ENCODE peak calls at places on chromosomes 16 and 17, in seven cellular contexts. M is colonic mucosa, P is cardiac muscle cell, W is AG04450, Q is MM.1S, T is left ventricle myocardium inferior, U is uterus. X is an unnamed sample. For H3K9me3, the result is how much of the 10 kb centered on the place peaks cover.

GRCh38 chr16:47072158-47072557 is 71.6 kb downstream of the NETO2 start:
- DNase-seq in W (no peak), P (no peak), Q (no peak), T (no peak), M (no peak), U (no peak), X (no peak)

GRCh38 chr16:27984121-27984520 is 79.4 kb downstream of the GSG1L start:
- DNase-seq in W (no peak), U (no peak), P (no peak), M (no peak), Q (no peak), T (no peak), X (no peak)

GRCh38 chr17:35801583-35802224 is 6.3 kb upstream of the MMP28 start:
- DNase-seq in T (peak), P (peak), W (no peak), Q (no peak), U (peak), M (peak), X (peak)

GRCh38 chr17:42313389-42313772 is 25.1 kb downstream of the STAT5A start:
- DNase-seq in P (no peak), M (no peak), W (no peak), U (no peak), T (no peak), Q (no peak), X (no peak)

GRCh38 chr17:45222994-45223540 is 1.4 kb downstream of the FMNL1 start:
- DNase-seq in P (no peak), W (no peak), Q (peak), M (peak), T (no peak), U (no peak), X (no peak)

GRCh38 chr17:79201536-79202227 is 127.1 kb downstream of the ENGASE start:
- DNase-seq in W (no peak), T (no peak), P (no peak), Q (no peak), U (no peak), M (no peak), X (no peak)

GRCh38 chr17:73384926-73385325 is 73.1 kb upstream of the CDC42EP4 start:
- DNase-seq in M (no peak), P (no peak), T (no peak), W (no peak), U (no peak), Q (no peak), X (no peak)

GRCh38 chr17:152860-153420 is 15.6 kb downstream of the SCGB1C2 start:
- DNase-seq in T (peak), M (no peak), P (no peak), Q (no peak), U (no peak), W (no peak), X (peak)

GRCh38 chr16:85438981-85439639 is 174.0 kb upstream of the GSE1 start:
- DNase-seq in U (no peak), T (no peak), P (no peak), Q (no peak), W (no peak), M (no peak), X (no peak)

GRCh38 chr17:68134046-68134637 is 98.6 kb downstream of the KPNA2 start:
- DNase-seq in M (no peak), Q (no peak), T (no peak), P (no peak), W (no peak), U (no peak), X (no peak)

GRCh38 chr17:8556074-8556473 is 74.5 kb downstream of the MYH10 start:
- DNase-seq in T (no peak), M (no peak), P (no peak), W (no peak), U (no peak), Q (no peak), X (no peak)

GRCh38 chr17:73493212-73493814 is 150.9 kb downstream of the SDK2 start:
- DNase-seq in P (no peak), U (no peak), T (no peak), Q (no peak), W (no peak), M (peak), X (no peak)

GRCh38 chr16:31363721-31364120 is 8.7 kb downstream of the ITGAX start:
- DNase-seq in U (no peak), T (no peak), W (no peak), P (no peak), M (no peak), Q (no peak), X (no peak)

GRCh38 chr17:82947051-82947991 is 107.5 kb upstream of the ZNF750 start:
- DNase-seq in W (no peak), M (no peak), T (peak), U (peak), P (no peak), Q (no peak), X (peak)
- H3K9me3 ChIP-seq in W (half or more), M (under half), T (under half), U (under half), P (under half), Q (under half), X (under half)

DNA sequence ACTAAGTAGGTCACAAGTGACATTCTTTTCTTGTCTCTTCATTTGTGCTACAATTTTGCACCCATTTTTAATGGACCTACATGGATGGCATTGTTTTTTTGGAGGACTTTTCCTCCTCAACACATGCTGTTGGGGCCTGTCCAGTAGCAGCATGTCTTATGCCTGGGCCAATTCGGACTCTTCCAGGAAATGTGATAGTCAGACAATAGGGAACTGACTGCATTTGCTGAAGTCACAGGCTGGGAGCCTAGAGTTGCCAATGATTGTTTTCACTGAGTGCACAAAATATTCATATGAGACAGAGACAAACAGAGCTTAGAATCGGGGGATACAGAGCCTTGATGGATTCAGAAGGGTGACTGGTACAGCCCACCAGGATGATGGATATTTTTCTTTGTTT is 867.3 kb upstream of the GOT2 start:
- DNase-seq in W (no peak), P (no peak), T (no peak), Q (no peak), M (no peak), U (no peak), X (no peak)
- H3K9me3 ChIP-seq in W (under half), P (under half), T (under half), Q (under half), M (under half), U (under half), X (under half)

GRCh38 chr17:53017227-53017626 is 805.5 kb upstream of the KIF2B start:
- DNase-seq in Q (no peak), P (no peak), M (no peak), U (no peak), W (no peak), T (no peak), X (no peak)

GRCh38 chr17:53012364-53012763 is 810.4 kb upstream of the KIF2B start:
- DNase-seq in P (no peak), W (no peak), T (no peak), U (no peak), M (no peak), Q (no peak), X (no peak)
- H3K9me3 ChIP-seq in P (under half), W (under half), T (under half), U (under half), M (under half), Q (under half), X (under half)

DNA sequence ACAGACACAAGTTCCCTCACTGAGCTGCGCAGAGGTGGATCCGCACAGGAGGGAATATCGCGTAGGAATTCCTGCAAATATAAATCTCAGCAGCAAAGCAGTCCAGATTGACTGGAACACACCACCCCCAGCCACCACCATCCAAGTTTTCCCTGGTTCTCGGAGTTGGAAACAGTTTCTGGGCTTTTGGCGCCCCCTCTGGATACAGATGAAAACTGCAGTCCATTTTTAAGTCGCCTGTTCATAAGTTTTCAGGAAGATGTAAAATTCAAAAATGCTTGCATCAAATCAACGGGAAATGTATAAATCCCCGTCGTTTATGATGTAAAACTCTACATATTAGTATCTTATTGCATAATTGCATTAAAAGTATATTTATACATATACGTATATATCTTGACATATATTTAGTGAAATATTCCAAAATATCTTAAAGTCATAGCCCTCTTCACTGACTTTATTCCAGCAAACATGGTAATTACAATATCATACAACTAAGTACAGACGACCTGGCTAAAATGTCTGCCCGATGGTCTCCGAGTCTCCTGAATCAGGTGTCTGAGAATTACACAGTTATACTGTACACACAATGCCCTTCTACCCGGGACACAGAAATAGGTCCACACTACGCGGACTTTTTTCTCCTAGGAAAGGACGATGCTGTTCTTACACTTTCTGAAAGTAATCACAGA is 2.1 kb upstream of the SOX9 start:
- DNase-seq in T (peak), P (peak), M (peak), Q (peak), U (no peak), W (peak), X (peak)
- H3K9me3 ChIP-seq in T (under half), P (under half), M (under half), Q (under half), U (under half), W (under half), X (under half)

GRCh38 chr17:22492331-22492730 is 800.0 kb downstream of the KCNJ18 start:
- DNase-seq in Q (no peak), T (no peak), U (no peak), W (no peak), P (no peak), M (no peak), X (no peak)
- H3K9me3 ChIP-seq in Q (under half), T (under half), U (under half), W (under half), P (under half), M (under half), X (under half)

GRCh38 chr17:48594412-48595106 is 980 bp upstream of the HOXB5 start:
- DNase-seq in U (no peak), Q (no peak), W (no peak), M (no peak), P (no peak), T (no peak), X (no peak)
- H3K9me3 ChIP-seq in U (under half), Q (under half), W (under half), M (under half), P (under half), T (under half), X (under half)

GRCh38 chr17:57486416-57486815 is 230.1 kb downstream of the MSI2 start:
- DNase-seq in U (no peak), W (no peak), Q (no peak), M (no peak), T (no peak), P (no peak), X (no peak)

GRCh38 chr17:57487552-57487951 is 231.2 kb downstream of the MSI2 start:
- DNase-seq in W (no peak), P (no peak), T (no peak), M (no peak), Q (peak), U (no peak), X (no peak)

GRCh38 chr17:57485566-57485865 is 229.2 kb downstream of the MSI2 start:
- DNase-seq in T (no peak), M (no peak), W (no peak), P (no peak), Q (no peak), U (no peak), X (no peak)

GRCh38 chr17:57485916-57486315 is 229.6 kb downstream of the MSI2 start:
- DNase-seq in W (no peak), P (no peak), Q (no peak), T (no peak), U (no peak), M (no peak), X (no peak)

DNA sequence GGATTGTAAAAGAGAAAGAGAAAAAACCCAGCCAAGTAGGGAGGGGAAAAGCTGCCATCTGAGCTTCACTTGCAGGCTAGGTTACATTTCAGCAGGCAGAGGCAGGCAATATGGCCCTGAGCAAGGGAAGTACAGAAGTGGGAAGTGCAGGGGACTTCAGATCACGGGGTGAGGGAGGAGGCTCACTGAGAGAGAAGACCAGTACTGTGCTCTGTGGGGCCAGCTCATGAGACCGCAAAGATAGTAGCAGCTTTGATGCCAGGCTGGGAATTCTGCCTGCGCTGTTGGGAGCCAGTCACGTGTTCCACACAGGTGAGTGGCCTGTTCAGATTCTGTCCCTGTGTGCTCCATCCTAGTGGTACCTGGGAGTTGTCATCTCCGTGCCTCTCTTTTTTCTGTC is 230.7 kb downstream of the MSI2 start:
- DNase-seq in U (no peak), T (no peak), P (no peak), M (no peak), Q (no peak), W (no peak), X (no peak)
- H3K9me3 ChIP-seq in U (under half), T (under half), P (under half), M (under half), Q (under half), W (under half), X (under half)

DNA sequence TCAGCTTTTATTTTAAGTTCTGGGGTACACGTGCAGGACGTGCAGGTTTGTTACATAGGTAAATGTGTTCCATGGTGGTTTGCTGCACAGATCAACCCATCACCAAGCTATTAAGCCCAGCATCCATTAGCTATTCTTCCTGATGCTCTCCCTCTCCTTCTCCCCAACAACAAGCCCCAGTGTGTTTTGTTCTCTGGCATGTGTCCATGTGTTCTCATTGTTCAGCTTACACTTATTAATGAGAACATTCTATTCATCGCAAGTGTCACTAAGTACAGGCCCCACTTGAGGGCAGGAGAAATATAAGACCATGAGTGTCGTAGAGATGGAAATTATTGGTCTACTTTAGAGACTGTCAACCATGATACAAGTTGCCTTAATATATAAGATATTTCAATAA is 615.1 kb downstream of the CDH8 start:
- DNase-seq in W (no peak), M (no peak), T (no peak), Q (no peak), P (no peak), U (no peak), X (no peak)
- H3K9me3 ChIP-seq in W (under half), M (under half), T (under half), Q (under half), P (under half), U (under half), X (under half)